ENCODE peak calls at places on chromosomes 13 and 19, in seven cellular contexts. I is endothelial cell; Y is DMS153; F is activated naive CD4-positive, alpha-beta T cell treated with Interleukin-2 at 50 U/mL for 16 hours; W is NCI-H345; Q is bronchial epithelial cell; C is pancreas. O is an unnamed sample.

GRCh38 chr19:31392514-31392913 is 43.3 kb upstream of the TSHZ3 start:
- DNase-seq in Y (no peak), C (no peak), Q (no peak), W (no peak), I (no peak), F (no peak), O (no peak)

GRCh38 chr19:36997843-36998235 is 80.4 kb upstream of the ZNF420 start:
- DNase-seq in C (no peak), W (no peak), F (no peak), Y (no peak), Q (no peak), I (no peak), O (no peak)

GRCh38 chr19:9986787-9987281 is 23.5 kb downstream of the COL5A3 start:
- DNase-seq in C (no peak), W (no peak), I (no peak), Q (no peak), F (no peak), Y (no peak), O (no peak)

GRCh38 chr13:49620170-49620621 is 8.1 kb upstream of the ARL11 start:
- DNase-seq in I (no peak), W (no peak), Q (no peak), F (no peak), C (no peak), Y (peak; percentile 10), O (no peak)

GRCh38 chr13:22618002-22618401 is 562.8 kb upstream of the SGCG start:
- DNase-seq in Q (no peak), Y (no peak), F (no peak), W (no peak), C (no peak), I (no peak), O (no peak)

GRCh38 chr13:47252627-47253026 is 355.8 kb upstream of the HTR2A start:
- DNase-seq in C (no peak), F (no peak), W (no peak), Q (no peak), I (no peak), Y (no peak), O (no peak)

GRCh38 chr19:10155834-10156233 is 36.1 kb upstream of the EIF3G start:
- DNase-seq in Y (no peak), I (no peak), W (no peak), F (no peak), C (no peak), Q (peak; percentile 36), O (no peak)

GRCh38 chr13:107767119-107767518 is 448.2 kb downstream of the LIG4 start:
- DNase-seq in Q (no peak), F (no peak), C (no peak), I (no peak), W (peak; percentile 57), Y (peak; percentile 54), O (no peak)

GRCh38 chr13:87622921-87623320 is 48.2 kb upstream of the SLITRK5 start:
- DNase-seq in Q (no peak), C (no peak), F (no peak), I (no peak), Y (no peak), W (no peak), O (no peak)

GRCh38 chr13:98947925-98948324 is 29.9 kb downstream of the DOCK9 start:
- DNase-seq in C (no peak), I (no peak), Q (no peak), Y (no peak), F (no peak), W (no peak), O (no peak)

GRCh38 chr13:34034411-34034810 is 216.5 kb downstream of the RFC3 start:
- DNase-seq in W (no peak), C (no peak), Q (no peak), Y (no peak), I (no peak), F (no peak), O (no peak)

GRCh38 chr19:49691243-49692101 is 556 bp downstream of the CPT1C start:
- DNase-seq in F (peak; percentile 27), Q (peak; percentile 11), Y (peak; percentile 63), W (peak; percentile 74), C (peak; percentile 45), I (peak; percentile 65), O (peak; percentile 94)

GRCh38 chr13:92513672-92514071 is 712.9 kb upstream of the GPC6 start:
- DNase-seq in C (no peak), Y (no peak), I (no peak), W (no peak), Q (peak; percentile 8), F (no peak), O (no peak)

GRCh38 chr19:18128044-18128443 is 24.9 kb upstream of the PIK3R2 start:
- DNase-seq in Y (no peak), Q (peak; percentile 10), I (no peak), F (no peak), W (no peak), C (no peak), O (no peak)

GRCh38 chr13:44837250-44837649 is 152.0 kb downstream of the NUFIP1 start:
- DNase-seq in W (no peak), F (no peak), Y (no peak), I (no peak), Q (peak; percentile 63), C (no peak), O (no peak)

GRCh38 chr13:40187836-40188591 is 478.4 kb downstream of the FOXO1 start:
- DNase-seq in I (no peak), Q (no peak), C (no peak), F (peak; percentile 50), W (no peak), Y (no peak), O (no peak)

GRCh38 chr13:40306817-40307216 is 359.6 kb downstream of the FOXO1 start:
- DNase-seq in Y (no peak), F (peak; percentile 47), I (no peak), W (no peak), C (no peak), Q (peak; percentile 51), O (no peak)

GRCh38 chr19:29623726-29624488 is 17.8 kb downstream of the POP4 start:
- DNase-seq in I (no peak), F (peak; percentile 77), Q (no peak), W (no peak), C (no peak), Y (no peak), O (no peak)

GRCh38 chr19:2331601-2332246 is 3.2 kb downstream of the SPPL2B start:
- DNase-seq in W (no peak), C (no peak), Y (no peak), Q (no peak), F (no peak), I (no peak), O (no peak)

GRCh38 chr19:58570770-58571574 is 2.2 kb downstream of the MZF1 start:
- DNase-seq in I (no peak), W (no peak), Q (no peak), F (no peak), C (peak; percentile 26), Y (no peak), O (no peak)

GRCh38 chr19:48354332-48354992 is 9.3 kb downstream of the TMEM143 start:
- DNase-seq in Q (no peak), I (no peak), F (no peak), Y (no peak), C (no peak), W (no peak), O (no peak)

GRCh38 chr19:1066748-1067340 is at the start of gene ARHGAP45:
- DNase-seq in Y (no peak), W (no peak), F (peak; percentile 81), C (no peak), Q (no peak), I (no peak), O (no peak)